ENCODE peak calls at places on chromosomes 7 and 10, in four cellular contexts. G, T, J and K are unnamed samples.

GRCh38 chr7:69358163-69358821 is 240.0 kb upstream of the AUTS2 start:
- DNase-seq in J (no peak), G (no peak), T (no peak), K (no peak)

GRCh38 chr7:3995187-3995586 is 686.9 kb upstream of the FOXK1 start:
- DNase-seq in J (no peak), G (no peak), T (no peak), K (no peak)

GRCh38 chr7:87398441-87398840 is 53.0 kb downstream of the CROT start:
- DNase-seq in J (no peak), G (no peak), T (no peak), K (no peak)

GRCh38 chr10:133275683-133276092 is 980 bp downstream of the ADAM8 start:
- DNase-seq in T (no peak), G (no peak), J (no peak), K (no peak)

GRCh38 chr10:50554995-50555568 is 68.7 kb downstream of the SGMS1 start:
- DNase-seq in J (no peak), G (no peak), T (no peak), K (no peak)

GRCh38 chr7:88377421-88377820 is 70.7 kb upstream of the STEAP4 start:
- DNase-seq in T (no peak), G (no peak), J (no peak), K (no peak)

GRCh38 chr7:69906309-69906995 is 308.2 kb downstream of the AUTS2 start:
- DNase-seq in G (no peak), J (peak; percentile 13), T (no peak), K (no peak)

GRCh38 chr7:25789701-25790240 is 362.2 kb upstream of the NFE2L3 start:
- DNase-seq in T (no peak), G (peak; percentile 42), J (peak; percentile 23), K (no peak)

GRCh38 chr10:122450336-122450990 is 4.0 kb upstream of the ARMS2 start:
- DNase-seq in G (no peak), J (no peak), T (no peak), K (no peak)

GRCh38 chr10:72455889-72456588 is 101.3 kb upstream of the DNAJB12 start:
- DNase-seq in T (no peak), J (no peak), G (no peak), K (no peak)

GRCh38 chr7:16916111-16916639 is 34.4 kb upstream of the AGR3 start:
- DNase-seq in J (no peak), T (no peak), G (no peak), K (peak; percentile 86)

GRCh38 chr10:88949912-88950664 is 2.5 kb downstream of the ACTA2 start:
- DNase-seq in T (no peak), G (no peak), J (no peak), K (no peak)

GRCh38 chr7:6730343-6730633 is 23.5 kb upstream of the ZNF12 start:
- DNase-seq in J (peak; percentile 2), G (no peak), T (no peak), K (no peak)

GRCh38 chr7:151168787-151169162 is 1.3 kb upstream of the GBX1 start:
- DNase-seq in T (no peak), G (no peak), J (no peak), K (no peak)

GRCh38 chr7:50209461-50210161 is 94.9 kb upstream of the IKZF1 start:
- DNase-seq in G (no peak), T (no peak), J (no peak), K (no peak)

GRCh38 chr7:158948376-158948775 is 92.0 kb downstream of the DYNC2I1 start:
- DNase-seq in J (no peak), G (no peak), T (no peak), K (no peak)

GRCh38 chr10:57925045-57925444 is 342.6 kb downstream of the IPMK start:
- DNase-seq in T (no peak), J (no peak), G (no peak), K (no peak)

GRCh38 chr10:20466731-20467130 is 430.4 kb downstream of the NEBL start:
- DNase-seq in G (no peak), T (no peak), J (no peak), K (peak; percentile 38)

GRCh38 chr10:79063071-79063491 is 5.7 kb upstream of the ZMIZ1 start:
- DNase-seq in G (no peak), T (no peak), J (no peak), K (no peak)

GRCh38 chr10:3067859-3068179 is 471 bp downstream of the PFKP start:
- DNase-seq in T (no peak), J (no peak), G (no peak), K (no peak)

GRCh38 chr7:38798552-38799267 is 110.3 kb downstream of the VPS41 start:
- DNase-seq in G (no peak), T (no peak), J (no peak), K (no peak)

GRCh38 chr10:12938271-12938670 is 63.2 kb downstream of the CCDC3 start:
- DNase-seq in T (no peak), J (no peak), G (peak; percentile 46), K (no peak)

GRCh38 chr7:106070567-106071254 is 41.4 kb downstream of the SYPL1 start:
- DNase-seq in J (peak; percentile 85), T (no peak), G (no peak), K (no peak)

GRCh38 chr10:114384601-114385000 is 19.7 kb downstream of the AFAP1L2 start:
- DNase-seq in J (no peak), G (no peak), T (no peak), K (no peak)

GRCh38 chr10:78533776-78534175 is 500.1 kb downstream of the RPS24 start:
- DNase-seq in G (no peak), T (no peak), J (no peak), K (no peak)

GRCh38 chr10:111093741-111094380 is 17.0 kb downstream of the ADRA2A start:
- DNase-seq in T (no peak), J (no peak), G (no peak), K (peak; percentile 30)

GRCh38 chr7:43586251-43586900 is 3.5 kb downstream of the STK17A start:
- DNase-seq in T (no peak), G (no peak), J (no peak), K (peak; percentile 64)

GRCh38 chr10:113369185-113369785 is 183.6 kb upstream of the HABP2 start:
- DNase-seq in J (no peak), T (no peak), G (no peak), K (no peak)